ENCODE peak calls at places on chromosomes 4 and X, in five cellular contexts. G is T-helper 22 cell, I is H54, M is NCI-H226, R is GM12865. B is an unnamed sample.

GRCh38 chrX:21176927-21177571 is 197.2 kb upstream of the CNKSR2 start:
- DNase-seq in R (no peak), M (no peak), I (no peak), G (no peak), B (no peak)

GRCh38 chr4:147628415-147628814 is 11.2 kb downstream of the TMEM184C start:
- DNase-seq in R (no peak), G (no peak), I (no peak), M (no peak), B (no peak)

GRCh38 chr4:174260099-174260498 is 23.4 kb downstream of the FBXO8 start:
- DNase-seq in R (no peak), I (no peak), G (no peak), M (no peak), B (no peak)

GRCh38 chr4:145481942-145482208 is 222 bp downstream of the SMAD1 start:
- DNase-seq in R (no peak), I (no peak), G (no peak), M (no peak), B (no peak)

GRCh38 chr4:122661661-122662160 is 40.8 kb upstream of the IL21 start:
- DNase-seq in R (no peak), M (peak), I (no peak), G (no peak), B (no peak)

GRCh38 chr4:168995537-168996295 is 14.3 kb downstream of the CBR4 start:
- DNase-seq in R (no peak), G (no peak), I (no peak), M (no peak), B (no peak)

GRCh38 chrX:77788050-77788449 is 2.0 kb upstream of the ATRX start:
- DNase-seq in M (peak), G (no peak), R (peak), I (peak), B (no peak)

GRCh38 chr4:42501624-42502401 is 104.5 kb downstream of the SHISA3 start:
- DNase-seq in I (no peak), R (no peak), G (no peak), M (no peak), B (no peak)

GRCh38 chr4:77635246-77635645 is 29.6 kb downstream of the CXCL13 start:
- DNase-seq in G (no peak), M (no peak), R (no peak), I (no peak), B (no peak)

GRCh38 chr4:6318206-6318605 is 48.6 kb downstream of the WFS1 start:
- DNase-seq in R (no peak), I (no peak), M (no peak), G (no peak), B (no peak)

GRCh38 chr4:128468485-128468989 is 180.9 kb upstream of the PGRMC2 start:
- DNase-seq in M (peak), R (no peak), G (no peak), I (peak), B (no peak)

GRCh38 chr4:3469386-3470243 is 6.5 kb downstream of the DOK7 start:
- DNase-seq in G (no peak), I (no peak), M (no peak), R (no peak), B (no peak)

GRCh38 chr4:128859887-128860774 is 50.6 kb downstream of the JADE1 start:
- DNase-seq in M (no peak), G (no peak), I (no peak), R (peak), B (no peak)

GRCh38 chr4:13917010-13917409 is 289.5 kb upstream of the BOD1L1 start:
- DNase-seq in I (no peak), G (no peak), M (no peak), R (no peak), B (no peak)

GRCh38 chr4:145956288-145956890 is 17.8 kb upstream of the ZNF827 start:
- DNase-seq in R (peak), M (no peak), G (no peak), I (no peak), B (no peak)

GRCh38 chr4:95835672-95836071 is 4.2 kb upstream of the PDHA2 start:
- DNase-seq in G (no peak), I (no peak), R (peak), M (no peak), B (no peak)

GRCh38 chr4:76987153-76987562 is 37.6 kb downstream of the SEPTIN11 start:
- DNase-seq in R (no peak), I (no peak), G (no peak), M (peak), B (no peak)

GRCh38 chr4:34664051-34664450 is 1580.3 kb downstream of the ARAP2 start:
- DNase-seq in G (no peak), R (no peak), M (no peak), I (no peak), B (no peak)

GRCh38 chr4:10715696-10716095 is 31.1 kb upstream of the CLNK start:
- DNase-seq in I (no peak), M (no peak), R (no peak), G (no peak), B (no peak)

GRCh38 chrX:91435465-91435864 is 826 bp downstream of the PABPC5 start:
- DNase-seq in G (no peak), R (no peak), M (no peak), I (no peak), B (no peak)

GRCh38 chrX:153819398-153820083 is 10.8 kb downstream of the PDZD4 start:
- DNase-seq in I (no peak), M (no peak), R (no peak), G (no peak), B (no peak)

B was measured in GM12891.